ENCODE peak calls at places on chromosomes 4 and X, in seven cellular contexts. P is kidney; V is GM23248; X is naive thymus-derived CD4-positive, alpha-beta T cell; T is fibroblast of pulmonary artery; J is stomach; F is sigmoid colon. Q is an unnamed sample.

GRCh38 chr4:77854431-77855111 is 8.1 kb upstream of the MRPL1 start:
- DNase-seq in X (peak; percentile 81), P (no peak), F (no peak), V (no peak), J (no peak), T (peak; percentile 36), Q (no peak)

GRCh38 chr4:121200795-121201472 is 36.8 kb upstream of the TNIP3 start:
- DNase-seq in X (no peak), J (no peak), T (no peak), P (no peak), F (no peak), V (no peak), Q (no peak)

GRCh38 chrX:119155416-119156035 is 27.9 kb upstream of the KIAA1210 start:
- DNase-seq in V (peak; percentile 83), J (no peak), T (peak; percentile 84), P (no peak), F (no peak), X (no peak), Q (no peak)

GRCh38 chr4:139743027-139743426 is 77.4 kb downstream of the MGST2 start:
- DNase-seq in P (no peak), J (no peak), X (no peak), T (no peak), F (no peak), V (no peak), Q (no peak)

GRCh38 chrX:9340619-9341304 is 124.1 kb upstream of the TBL1X start:
- DNase-seq in J (peak; percentile 27), T (peak; percentile 76), V (peak; percentile 61), P (no peak), X (peak; percentile 81), F (peak; percentile 74), Q (peak; percentile 63)

GRCh38 chr4:20359692-20360091 is 108.0 kb downstream of the SLIT2 start:
- DNase-seq in T (no peak), P (no peak), J (no peak), F (no peak), X (no peak), V (no peak), Q (no peak)

GRCh38 chrX:50827996-50828395 is 14.0 kb upstream of the SHROOM4 start:
- DNase-seq in T (no peak), X (no peak), V (peak; percentile 68), F (no peak), P (no peak), J (no peak), Q (no peak)

GRCh38 chr4:135250040-135250439 is 1048.5 kb upstream of the PABPC4L start:
- DNase-seq in X (no peak), F (no peak), J (no peak), T (no peak), P (no peak), V (no peak), Q (no peak)

GRCh38 chrX:111167334-111167733 is 71.3 kb downstream of the PAK3 start:
- DNase-seq in F (no peak), T (no peak), V (no peak), P (no peak), J (no peak), X (no peak), Q (no peak)

GRCh38 chrX:94743478-94743877 is 1069.5 kb downstream of the FAM133A start:
- DNase-seq in F (no peak), J (no peak), X (peak; percentile 31), T (no peak), P (no peak), V (no peak), Q (no peak)

GRCh38 chr4:161411901-161412300 is 751.9 kb downstream of the FSTL5 start:
- DNase-seq in F (no peak), T (no peak), V (no peak), J (no peak), X (no peak), P (no peak), Q (no peak)

GRCh38 chr4:35885081-35885480 is 359.2 kb downstream of the ARAP2 start:
- DNase-seq in T (no peak), X (no peak), J (no peak), P (no peak), V (no peak), F (no peak), Q (no peak)

GRCh38 chr4:161206528-161207080 is 957.2 kb downstream of the FSTL5 start:
- DNase-seq in X (no peak), T (no peak), V (no peak), P (no peak), F (no peak), J (no peak), Q (no peak)

GRCh38 chrX:27890611-27891010 is 82.8 kb downstream of the MAGEB10 start:
- DNase-seq in V (peak; percentile 22), T (peak; percentile 72), J (no peak), F (no peak), P (no peak), X (no peak), Q (peak; percentile 59)

GRCh38 chr4:151485541-151486131 is 76.7 kb downstream of the FHIP1A start:
- DNase-seq in X (no peak), T (no peak), V (peak; percentile 6), J (no peak), P (no peak), F (no peak), Q (no peak)

GRCh38 chr4:186243331-186243730 is 16.0 kb downstream of the KLKB1 start:
- DNase-seq in V (no peak), P (no peak), J (no peak), X (no peak), T (no peak), F (no peak), Q (no peak)

GRCh38 chr4:186244835-186245234 is 17.5 kb downstream of the KLKB1 start:
- DNase-seq in T (no peak), P (no peak), F (no peak), X (no peak), J (no peak), V (no peak), Q (no peak)

GRCh38 chr4:186250740-186251124 is 15.3 kb upstream of the F11 start:
- DNase-seq in P (no peak), V (no peak), F (no peak), X (no peak), T (no peak), J (no peak), Q (no peak)

GRCh38 chr4:186249785-186250739 is 15.9 kb upstream of the F11 start:
- DNase-seq in V (peak; percentile 17), P (no peak), J (no peak), F (no peak), X (no peak), T (peak; percentile 10), Q (peak; percentile 69)

DNA sequence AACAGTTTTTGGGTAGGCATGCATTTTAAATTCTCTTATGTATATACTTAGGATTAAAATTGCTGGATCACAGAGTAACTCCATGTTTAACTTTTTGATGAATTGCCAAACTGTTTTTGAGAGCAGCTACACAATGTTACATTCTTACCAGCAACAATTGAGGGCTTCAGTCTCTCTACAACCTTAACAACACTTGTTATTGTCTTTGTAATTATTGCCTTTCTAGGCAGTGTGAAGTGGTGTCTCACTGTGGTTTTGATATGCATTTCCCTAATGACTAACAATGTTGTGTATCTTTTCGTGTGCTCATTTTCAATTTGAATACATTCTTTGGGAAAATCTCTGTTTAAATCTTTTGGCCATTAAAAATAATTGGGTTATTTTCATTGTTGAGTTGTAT is 17.3 kb upstream of the F11 start:
- DNase-seq in J (no peak), F (no peak), X (no peak), T (no peak), V (no peak), P (no peak), Q (no peak)
- H3K4me3 ChIP-seq in J (no peak overlapping the region), F (no peak overlapping the region), X (no peak overlapping the region), T (no peak overlapping the region), V (no peak overlapping the region), P (no peak overlapping the region), Q (no peak overlapping the region)

GRCh38 chrX:152903589-152903988 is 5.7 kb downstream of the ZNF185 start:
- DNase-seq in P (peak; percentile 40), J (no peak), X (no peak), F (no peak), T (no peak), V (no peak), Q (no peak)

GRCh38 chrX:152904151-152905080 is 6.5 kb downstream of the ZNF185 start:
- DNase-seq in X (peak; percentile 26), J (peak; percentile 45), T (peak; percentile 54), V (peak; percentile 81), P (peak; percentile 73), F (no peak), Q (peak; percentile 68)

GRCh38 chrX:152905081-152905420 is 7.2 kb downstream of the ZNF185 start:
- DNase-seq in X (no peak), V (no peak), J (no peak), P (peak; percentile 54), T (no peak), F (no peak), Q (no peak)

GRCh38 chrX:152908486-152908885 is 10.6 kb downstream of the ZNF185 start:
- DNase-seq in F (no peak), P (no peak), X (no peak), J (no peak), V (no peak), T (no peak), Q (no peak)

DNA sequence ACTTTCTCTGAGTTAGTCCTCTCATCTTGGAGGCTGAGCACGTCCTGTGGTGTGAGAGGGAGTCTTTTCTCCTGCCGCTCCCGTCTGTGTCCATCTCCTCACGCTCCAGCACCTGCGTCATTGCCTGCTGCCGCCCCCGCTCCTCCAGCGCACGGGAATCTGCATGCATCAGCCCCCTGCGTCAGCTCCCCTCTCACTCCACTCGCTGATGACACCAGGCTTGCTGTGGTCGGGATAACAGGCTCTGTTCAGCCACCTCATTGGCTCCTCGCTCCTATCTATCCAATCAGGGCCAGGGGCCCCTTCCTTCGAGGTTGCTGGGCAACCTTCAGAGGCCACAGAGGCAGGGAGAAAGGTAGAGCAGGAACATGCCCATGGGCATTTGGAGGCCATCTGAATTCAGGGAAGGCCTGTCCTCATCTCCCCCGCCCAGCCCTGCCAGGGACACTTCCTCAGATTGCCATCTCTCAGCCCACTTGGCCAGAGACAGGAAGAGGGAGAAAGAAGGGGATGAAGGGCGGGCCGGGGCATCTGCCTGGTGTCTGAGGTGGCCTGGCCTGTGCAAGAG is 9.3 kb downstream of the ZNF185 start:
- DNase-seq in X (no peak), J (no peak), F (no peak), V (peak; percentile 27), T (peak; percentile 73), P (no peak), Q (no peak)
- H3K4me3 ChIP-seq in X (no peak overlapping the region), J (no peak overlapping the region), F (no peak overlapping the region), V (no peak overlapping the region), T (no peak overlapping the region), P (no peak overlapping the region), Q (no peak overlapping the region)

GRCh38 chrX:103100484-103100883 is 7.5 kb upstream of the NXF3 start:
- DNase-seq in P (no peak), T (no peak), F (no peak), X (no peak), J (no peak), V (no peak), Q (no peak)
- H3K4me3 ChIP-seq in P (no peak overlapping the region), T (no peak overlapping the region), F (no peak overlapping the region), X (no peak overlapping the region), J (no peak overlapping the region), V (no peak overlapping the region), Q (no peak overlapping the region)

DNA sequence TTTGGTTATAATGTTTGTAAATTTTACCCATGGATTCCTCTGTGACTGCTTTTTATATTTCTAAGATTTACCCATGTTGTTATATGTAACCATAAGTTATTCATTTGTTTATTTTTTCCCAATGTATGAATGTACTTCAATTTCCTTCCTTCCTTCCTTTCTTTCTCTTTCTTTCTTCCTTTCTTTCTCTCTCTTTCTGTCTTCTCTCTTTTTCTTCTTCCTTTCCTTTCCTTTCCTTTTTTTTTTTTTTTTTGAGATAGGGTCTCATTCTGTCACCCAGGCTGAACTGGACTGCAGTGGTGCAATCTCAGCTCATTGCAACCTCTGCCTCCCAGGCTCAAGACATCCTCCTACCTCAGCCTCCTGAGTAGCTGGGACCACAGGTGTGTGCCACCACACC is 55.6 kb downstream of the ALPK1 start:
- DNase-seq in P (no peak), J (no peak), V (no peak), X (no peak), T (no peak), F (no peak), Q (no peak)
- H3K4me3 ChIP-seq in P (no peak overlapping the region), J (no peak overlapping the region), V (no peak overlapping the region), X (no peak overlapping the region), T (no peak overlapping the region), F (no peak overlapping the region), Q (no peak overlapping the region)

Q was measured in adipocyte.